ENCODE peak calls at places on chromosome 7, in seven cellular contexts. R is NT2/D1, M is stomach, K is prostate gland, P is retinal pigment epithelial cell, O is upper lobe of right lung, T is A549. N is an unnamed sample.

GRCh38 chr7:468681-469590 is 50.7 kb downstream of the PDGFA start:
- DNase-seq in R (no peak), M (peak; percentile 19), K (no peak), P (peak; percentile 39), O (peak; percentile 50), T (no peak), N (no peak)

GRCh38 chr7:17071866-17072265 is 190.1 kb upstream of the AGR3 start:
- DNase-seq in R (no peak), M (no peak), K (no peak), P (no peak), O (no peak), T (no peak), N (peak; percentile 42)

GRCh38 chr7:25856056-25856780 is 295.8 kb upstream of the NFE2L3 start:
- DNase-seq in R (no peak), M (no peak), K (no peak), P (no peak), O (no peak), T (no peak), N (no peak)

GRCh38 chr7:3200504-3200903 is 100.5 kb upstream of the SDK1 start:
- DNase-seq in R (peak; percentile 64), M (peak; percentile 32), K (no peak), P (no peak), O (no peak), T (peak; percentile 38), N (peak; percentile 24)

GRCh38 chr7:55052081-55052480 is 33.3 kb downstream of the EGFR start:
- DNase-seq in R (no peak), M (no peak), K (no peak), P (no peak), O (no peak), T (peak; percentile 35), N (no peak)

GRCh38 chr7:18040196-18040595 is 12.6 kb upstream of the PRPS1L1 start:
- DNase-seq in R (no peak), M (no peak), K (no peak), P (peak; percentile 58), O (no peak), T (no peak), N (no peak)

GRCh38 chr7:85564861-85565630 is 378.2 kb upstream of the SEMA3D start:
- DNase-seq in R (no peak), M (no peak), K (no peak), P (no peak), O (no peak), T (no peak), N (no peak)

GRCh38 chr7:187237-187927 is 5.0 kb upstream of the FAM20C start:
- DNase-seq in R (no peak), M (no peak), K (no peak), P (no peak), O (no peak), T (no peak), N (no peak)

GRCh38 chr7:8702807-8703206 is 269.4 kb downstream of the NXPH1 start:
- DNase-seq in R (no peak), M (no peak), K (no peak), P (no peak), O (no peak), T (no peak), N (no peak)

GRCh38 chr7:79880312-79880711 is 254.3 kb upstream of the GNAI1 start:
- DNase-seq in R (no peak), M (no peak), K (no peak), P (no peak), O (no peak), T (no peak), N (no peak)

GRCh38 chr7:150340024-150340749 is 1.2 kb downstream of the RARRES2 start:
- DNase-seq in R (no peak), M (peak; percentile 55), K (no peak), P (no peak), O (no peak), T (no peak), N (no peak)

GRCh38 chr7:105202561-105203130 is 186.1 kb downstream of the SRPK2 start:
- DNase-seq in R (no peak), M (no peak), K (no peak), P (no peak), O (no peak), T (no peak), N (no peak)

GRCh38 chr7:36473454-36474282 is 84.0 kb downstream of the ANLN start:
- DNase-seq in R (peak; percentile 70), M (peak; percentile 39), K (no peak), P (no peak), O (no peak), T (peak; percentile 38), N (peak; percentile 33)

GRCh38 chr7:25968205-25968993 is 183.6 kb upstream of the NFE2L3 start:
- DNase-seq in R (no peak), M (peak; percentile 37), K (no peak), P (no peak), O (no peak), T (no peak), N (peak; percentile 97)

GRCh38 chr7:75915416-75916156 is 631 bp downstream of the POR start:
- DNase-seq in R (no peak), M (peak; percentile 38), K (peak; percentile 15), P (no peak), O (no peak), T (no peak), N (peak; percentile 53)

GRCh38 chr7:121020243-121020642 is 31.7 kb downstream of the CPED1 start:
- DNase-seq in R (no peak), M (no peak), K (no peak), P (no peak), O (no peak), T (no peak), N (no peak)

GRCh38 chr7:100785878-100786277 is 41.4 kb downstream of the EPHB4 start:
- DNase-seq in R (no peak), M (no peak), K (no peak), P (no peak), O (no peak), T (no peak), N (peak; percentile 32)

GRCh38 chr7:137932881-137933269 is 69.0 kb downstream of the CREB3L2 start:
- DNase-seq in R (no peak), M (no peak), K (no peak), P (no peak), O (no peak), T (peak; percentile 33), N (no peak)

GRCh38 chr7:30163231-30163894 is 28.6 kb downstream of the MTURN start:
- DNase-seq in R (no peak), M (no peak), K (no peak), P (no peak), O (no peak), T (no peak), N (peak; percentile 67)

GRCh38 chr7:30162622-30163124 is 27.9 kb downstream of the MTURN start:
- DNase-seq in R (no peak), M (no peak), K (no peak), P (no peak), O (no peak), T (peak; percentile 15), N (peak; percentile 11)

GRCh38 chr7:30160329-30160728 is 25.5 kb downstream of the MTURN start:
- DNase-seq in R (no peak), M (no peak), K (no peak), P (no peak), O (no peak), T (no peak), N (no peak)

GRCh38 chr7:30159698-30160143 is 24.9 kb downstream of the MTURN start:
- DNase-seq in R (no peak), M (peak; percentile 56), K (no peak), P (no peak), O (peak; percentile 79), T (peak; percentile 31), N (peak; percentile 24)

GRCh38 chr7:30162133-30162532 is 27.3 kb downstream of the MTURN start:
- DNase-seq in R (no peak), M (no peak), K (no peak), P (no peak), O (no peak), T (no peak), N (no peak)
- H3K4me3 ChIP-seq in R (no peak overlapping the region), M (no peak overlapping the region), K (no peak overlapping the region), P (no peak overlapping the region), O (no peak overlapping the region), T (no peak overlapping the region), N (no peak overlapping the region)

GRCh38 chr7:77569514-77570232 is 32.6 kb downstream of the PTPN12 start:
- DNase-seq in R (no peak), M (no peak), K (no peak), P (no peak), O (no peak), T (no peak), N (no peak)

GRCh38 chr7:77565917-77566316 is 28.8 kb downstream of the PTPN12 start:
- DNase-seq in R (no peak), M (no peak), K (no peak), P (no peak), O (no peak), T (no peak), N (no peak)

GRCh38 chr7:77566421-77566820 is 29.3 kb downstream of the PTPN12 start:
- DNase-seq in R (no peak), M (no peak), K (no peak), P (no peak), O (no peak), T (no peak), N (no peak)

GRCh38 chr7:77571791-77572190 is 34.7 kb downstream of the PTPN12 start:
- DNase-seq in R (no peak), M (no peak), K (no peak), P (no peak), O (no peak), T (no peak), N (no peak)

GRCh38 chr7:77570330-77571011 is 33.4 kb downstream of the PTPN12 start:
- DNase-seq in R (no peak), M (no peak), K (no peak), P (no peak), O (no peak), T (peak; percentile 36), N (peak; percentile 18)
- H3K4me3 ChIP-seq in R (no peak overlapping the region), M (no peak overlapping the region), K (no peak overlapping the region), P (no peak overlapping the region), O (no peak overlapping the region), T (no peak overlapping the region), N (no peak overlapping the region)

GRCh38 chr7:89738549-89738948 is 415.7 kb upstream of the STEAP1 start:
- DNase-seq in R (no peak), M (no peak), K (no peak), P (no peak), O (no peak), T (no peak), N (no peak)
- H3K4me3 ChIP-seq in R (no peak overlapping the region), M (no peak overlapping the region), K (no peak overlapping the region), P (no peak overlapping the region), O (no peak overlapping the region), T (no peak overlapping the region), N (no peak overlapping the region)

GRCh38 chr7:151722533-151722932 is 154.4 kb downstream of the PRKAG2 start:
- DNase-seq in R (no peak), M (no peak), K (no peak), P (no peak), O (no peak), T (no peak), N (no peak)

GRCh38 chr7:151724920-151725584 is 151.9 kb downstream of the PRKAG2 start:
- DNase-seq in R (no peak), M (no peak), K (no peak), P (no peak), O (no peak), T (no peak), N (no peak)

GRCh38 chr7:151721694-151722093 is 155.2 kb downstream of the PRKAG2 start:
- DNase-seq in R (no peak), M (no peak), K (no peak), P (no peak), O (no peak), T (no peak), N (no peak)

GRCh38 chr7:151724250-151724915 is 152.5 kb downstream of the PRKAG2 start:
- DNase-seq in R (no peak), M (no peak), K (no peak), P (no peak), O (no peak), T (no peak), N (no peak)

GRCh38 chr7:151723321-151723720 is 153.6 kb downstream of the PRKAG2 start:
- DNase-seq in R (no peak), M (no peak), K (no peak), P (no peak), O (no peak), T (no peak), N (no peak)
- H3K4me3 ChIP-seq in R (no peak overlapping the region), M (no peak overlapping the region), K (no peak overlapping the region), P (no peak overlapping the region), O (no peak overlapping the region), T (no peak overlapping the region), N (no peak overlapping the region)